ENCODE peak calls at places on chromosome 18, in five cellular contexts. I is effector memory CD8-positive, alpha-beta T cell; S is stimulated activated CD4-positive, alpha-beta T cell treated with anti-CD3 and anti-CD28 coated beads, TNF-alpha, amount 100 ng/mL, for 4 hours; L is COR-L47; H is H54. J is an unnamed sample.

GRCh38 chr18:62760403-62760734 is 45.0 kb downstream of the PHLPP1 start:
- DNase-seq in I (no peak), S (no peak), L (no peak), H (no peak), J (no peak)

GRCh38 chr18:44895176-44895798 is 214.6 kb downstream of the SETBP1 start:
- DNase-seq in I (no peak), S (no peak), L (peak; percentile 26), H (no peak), J (no peak)

GRCh38 chr18:5431836-5432575 is 111.8 kb downstream of the EPB41L3 start:
- DNase-seq in I (no peak), S (no peak), L (no peak), H (no peak), J (no peak)

GRCh38 chr18:56038258-56039030 is 450.5 kb upstream of the TCF4 start:
- DNase-seq in I (no peak), S (no peak), L (no peak), H (no peak), J (no peak)

GRCh38 chr18:32093106-32093511 is 1.4 kb downstream of the RNF138 start:
- DNase-seq in I (peak; percentile 29), S (peak; percentile 4), L (peak; percentile 57), H (peak; percentile 7), J (peak; percentile 9)

GRCh38 chr18:76476665-76477561 is 18.1 kb downstream of the ZNF516 start:
- DNase-seq in I (no peak), S (no peak), L (no peak), H (no peak), J (no peak)

GRCh38 chr18:28706397-28706796 is 529.5 kb upstream of the CDH2 start:
- DNase-seq in I (no peak), S (no peak), L (no peak), H (no peak), J (no peak)

GRCh38 chr18:49691177-49691608 is 122.1 kb downstream of the ACAA2 start:
- DNase-seq in I (no peak), S (no peak), L (no peak), H (peak; percentile 45), J (no peak)

GRCh38 chr18:32067375-32068167 is 24.1 kb upstream of the RNF138 start:
- DNase-seq in I (no peak), S (no peak), L (no peak), H (no peak), J (no peak)

GRCh38 chr18:29096380-29096779 is 919.5 kb upstream of the CDH2 start:
- DNase-seq in I (no peak), S (no peak), L (no peak), H (no peak), J (no peak)

GRCh38 chr18:21053127-21053526 is 58.5 kb downstream of the ROCK1 start:
- DNase-seq in I (no peak), S (no peak), L (no peak), H (peak; percentile 3), J (no peak)